ENCODE peak calls at places on chromosome 12, in eight cellular contexts. Y is brain microvascular endothelial cell, O is mammary epithelial cell, S is testis, E is body of pancreas, M is gastrocnemius medialis, R is tibial nerve, A is prostate gland. H is an unnamed sample.

GRCh38 chr12:19915392-19916192 is 452.7 kb upstream of the PDE3A start:
- DNase-seq in M (no peak), R (peak; percentile 56), E (peak; percentile 16), A (no peak), S (no peak), O (no peak), Y (peak; percentile 39), H (no peak)

GRCh38 chr12:29752121-29752520 is 31.6 kb downstream of the TMTC1 start:
- DNase-seq in O (no peak), E (no peak), A (no peak), M (no peak), R (no peak), Y (no peak), S (no peak), H (no peak)

GRCh38 chr12:67943295-67943892 is 45.9 kb upstream of the IFNG-AS1 start:
- DNase-seq in A (peak; percentile 78), O (peak; percentile 58), S (peak; percentile 92), Y (peak; percentile 88), R (peak; percentile 100), E (peak; percentile 77), M (peak; percentile 37), H (no peak)

GRCh38 chr12:124904306-124905098 is 9.9 kb downstream of the UBC start:
- DNase-seq in S (peak; percentile 96), R (peak; percentile 88), O (peak; percentile 90), Y (peak; percentile 94), M (peak; percentile 94), A (peak; percentile 75), E (peak; percentile 83), H (no peak)

GRCh38 chr12:109261939-109262338 is 47.1 kb downstream of the FOXN4 start:
- DNase-seq in A (no peak), R (no peak), M (no peak), S (no peak), Y (no peak), O (no peak), E (no peak), H (no peak)

GRCh38 chr12:99157946-99158345 is 489.6 kb upstream of the GARIN6 start:
- DNase-seq in E (no peak), M (no peak), O (no peak), A (no peak), S (no peak), R (no peak), Y (no peak), H (peak; percentile 16)

GRCh38 chr12:131723532-131723931 is 12.6 kb downstream of the SFSWAP start:
- DNase-seq in R (no peak), M (no peak), A (no peak), Y (no peak), O (no peak), E (no peak), S (no peak), H (no peak)

GRCh38 chr12:29216797-29217583 is 67.9 kb downstream of the FAR2 start:
- DNase-seq in Y (no peak), S (no peak), O (no peak), E (no peak), A (no peak), R (no peak), M (no peak), H (no peak)

GRCh38 chr12:52157566-52158150 is 34.2 kb downstream of the KRT80 start:
- DNase-seq in Y (no peak), A (no peak), M (no peak), E (no peak), S (no peak), O (no peak), R (no peak), H (no peak)

GRCh38 chr12:49198431-49199155 is 9.7 kb upstream of the TUBA1A start:
- DNase-seq in O (peak; percentile 73), E (no peak), M (no peak), S (no peak), R (no peak), A (no peak), Y (peak; percentile 90), H (peak; percentile 61)

GRCh38 chr12:121232977-121233627 is 23.2 kb downstream of the P2RX4 start:
- DNase-seq in O (no peak), Y (no peak), S (no peak), M (no peak), A (no peak), R (no peak), E (no peak), H (no peak)

GRCh38 chr12:121233628-121234020 is 23.7 kb downstream of the P2RX4 start:
- DNase-seq in S (no peak), R (no peak), M (no peak), A (no peak), Y (no peak), O (no peak), E (no peak), H (no peak)

GRCh38 chr12:121228919-121229650 is 19.2 kb downstream of the P2RX4 start:
- DNase-seq in S (no peak), M (no peak), E (no peak), Y (no peak), O (no peak), A (no peak), R (no peak), H (no peak)

GRCh38 chr12:121232163-121232562 is 22.2 kb downstream of the P2RX4 start:
- DNase-seq in Y (no peak), A (no peak), R (no peak), E (no peak), S (no peak), O (no peak), M (no peak), H (no peak)

GRCh38 chr12:121230538-121230907 is 20.6 kb downstream of the P2RX4 start:
- DNase-seq in R (no peak), M (no peak), O (no peak), Y (no peak), E (no peak), A (no peak), S (no peak), H (no peak)
- TF ChIP-seq CTCF in R (no peak), M (no peak), O (no peak), Y (no peak), E (no peak), A (no peak), S (no peak), H (no peak)

DNA sequence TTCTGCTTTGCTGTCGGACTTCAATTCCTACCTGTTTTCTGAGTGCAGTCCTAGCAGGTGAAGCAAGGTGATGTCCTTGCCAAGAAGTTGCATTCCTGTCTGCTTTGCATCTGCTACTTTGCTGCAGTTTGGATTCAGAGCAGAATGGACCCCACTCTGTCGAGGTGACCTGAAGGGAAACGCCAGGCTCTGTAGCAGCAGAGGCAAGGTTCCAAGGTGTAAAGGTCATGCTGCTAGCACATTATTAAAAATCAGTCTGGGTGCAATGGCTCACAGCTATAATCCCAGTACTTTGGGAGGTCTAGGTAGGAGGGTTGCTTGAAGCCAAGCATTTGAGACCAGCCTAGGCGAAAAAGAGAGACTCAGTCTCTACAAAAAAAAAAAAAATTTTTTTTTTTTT is 17.3 kb upstream of the ALDH2 start:
- DNase-seq in S (no peak), A (no peak), Y (no peak), M (no peak), O (no peak), R (no peak), E (no peak), H (no peak)
- H3K36me3 ChIP-seq in S (no peaks in the 10 kb centered on the region), A (peaks cover 6% of the 10 kb centered on the region), Y (peaks cover 2% of the 10 kb centered on the region), M (peaks cover 47% of the 10 kb centered on the region), O (peaks cover 2% of the 10 kb centered on the region), R (peaks cover 94% of the 10 kb centered on the region), E (peaks cover 7% of the 10 kb centered on the region), H (no peaks in the 10 kb centered on the region)

GRCh38 chr12:1594045-1594294 is 411 bp downstream of the FBXL14 start:
- DNase-seq in S (peak; percentile 60), M (peak; percentile 40), O (peak; percentile 66), Y (no peak), R (no peak), A (peak; percentile 54), E (peak; percentile 74), H (no peak)

GRCh38 chr12:1593232-1594044 is 943 bp downstream of the FBXL14 start:
- DNase-seq in S (peak; percentile 59), Y (no peak), E (peak; percentile 59), R (no peak), M (no peak), O (peak; percentile 59), A (peak; percentile 48), H (no peak)

GRCh38 chr12:1594295-1595025 is at the start of gene FBXL14:
- DNase-seq in O (peak; percentile 69), R (peak; percentile 87), A (peak; percentile 80), Y (peak; percentile 82), M (peak; percentile 81), E (peak; percentile 92), S (peak; percentile 94), H (peak; percentile 51)

GRCh38 chr12:1595026-1595561 is 713 bp upstream of the FBXL14 start:
- DNase-seq in O (no peak), Y (no peak), S (peak; percentile 45), E (no peak), M (no peak), R (peak; percentile 56), A (peak; percentile 40), H (no peak)

DNA sequence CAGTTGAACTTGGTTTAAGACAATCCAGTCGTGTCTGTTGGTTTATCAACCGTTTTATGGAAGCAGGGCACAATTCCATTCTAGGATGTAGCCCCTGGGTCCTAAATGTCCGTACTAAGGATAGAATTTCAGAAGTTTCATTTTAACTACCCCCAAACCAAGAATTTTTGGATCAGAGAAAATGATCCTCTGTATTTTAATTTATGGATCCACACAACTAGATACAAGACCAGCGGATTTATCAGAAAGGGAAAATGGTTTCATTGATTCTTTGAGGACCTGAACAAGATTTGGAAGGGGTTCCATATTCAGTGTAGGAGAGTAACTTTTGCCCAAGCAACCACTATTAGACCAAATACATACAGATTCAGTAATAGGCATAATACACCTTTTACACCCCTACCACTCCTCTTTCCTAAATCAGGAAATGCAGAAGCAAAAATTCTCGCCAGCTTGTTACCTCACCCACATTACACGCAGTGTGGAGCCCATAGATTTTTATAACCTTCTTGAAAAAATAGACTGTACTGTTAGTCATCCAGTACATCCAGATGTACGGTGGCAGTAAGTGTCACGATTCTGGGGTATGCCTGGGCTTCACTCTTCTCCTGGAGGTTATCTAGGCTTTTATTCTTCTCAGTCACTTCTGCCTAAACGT is 1.4 kb upstream of the FBXL14 start:
- DNase-seq in R (no peak), O (no peak), A (no peak), M (no peak), S (no peak), Y (peak; percentile 45), E (no peak), H (no peak)
- H3K4me3 ChIP-seq in R (peak overlapping the region; percentile 65), O (no peak overlapping the region), A (no peak overlapping the region), M (peak overlapping the region; percentile 78), S (no peak overlapping the region), Y (no peak overlapping the region), E (no peak overlapping the region), H (no peak overlapping the region)

GRCh38 chr12:30990316-30990715 is 63.8 kb downstream of the TSPAN11 start:
- DNase-seq in E (no peak), M (no peak), Y (no peak), S (no peak), O (no peak), A (no peak), R (no peak), H (no peak)

GRCh38 chr12:30988887-30989286 is 62.3 kb downstream of the TSPAN11 start:
- DNase-seq in M (no peak), R (no peak), A (peak; percentile 44), Y (no peak), E (peak; percentile 80), O (no peak), S (no peak), H (no peak)

GRCh38 chr12:30988086-30988485 is 61.5 kb downstream of the TSPAN11 start:
- DNase-seq in S (no peak), O (no peak), R (no peak), Y (no peak), E (peak; percentile 59), M (no peak), A (no peak), H (no peak)

GRCh38 chr12:30990776-30991175 is 64.2 kb downstream of the TSPAN11 start:
- DNase-seq in O (no peak), A (no peak), R (no peak), Y (no peak), S (no peak), M (no peak), E (no peak), H (no peak)

GRCh38 chr12:30989754-30990153 is 63.2 kb downstream of the TSPAN11 start:
- DNase-seq in A (peak; percentile 26), S (peak; percentile 50), E (peak; percentile 43), O (no peak), Y (no peak), M (no peak), R (no peak), H (no peak)
- TF ChIP-seq CTCF in A (peak; percentile 23), S (no peak), E (peak; percentile 35), O (no peak), Y (peak; percentile 56), M (no peak), R (peak; percentile 9), H (peak; percentile 27)

H was measured in kidney epithelial cell.